ENCODE peak calls at places on chromosome 22, in eight cellular contexts. One of them, this sample, is unnamed.

GRCh38 chr22:46148336-46148735 is 2.0 kb upstream of the PPARA start:
- DNase-seq in A549: no peak
- DNase-seq in left ventricle myocardium inferior: no peak
- DNase-seq in kidney: peak
- DNase-seq in tibial nerve: no peak
- DNase-seq in AG04450: no peak
- DNase-seq in H1: no peak
- DNase-seq in IMR-90: no peak
- DNase-seq in this sample: no peak

GRCh38 chr22:44718418-44718817 is 16.4 kb downstream of the PRR5 start:
- DNase-seq in A549: no peak
- DNase-seq in left ventricle myocardium inferior: no peak
- DNase-seq in kidney: no peak
- DNase-seq in tibial nerve: no peak
- DNase-seq in AG04450: no peak
- DNase-seq in H1: no peak
- DNase-seq in IMR-90: no peak
- DNase-seq in this sample: no peak

GRCh38 chr22:32794449-32795213 is 6.9 kb upstream of the TIMP3 start:
- DNase-seq in A549: no peak
- DNase-seq in left ventricle myocardium inferior: no peak
- DNase-seq in kidney: no peak
- DNase-seq in tibial nerve: no peak
- DNase-seq in AG04450: no peak
- DNase-seq in H1: no peak
- DNase-seq in IMR-90: peak
- DNase-seq in this sample: no peak

GRCh38 chr22:17266261-17266971 is 47.2 kb upstream of the ADA2 start:
- DNase-seq in A549: no peak
- DNase-seq in left ventricle myocardium inferior: peak
- DNase-seq in kidney: peak
- DNase-seq in tibial nerve: no peak
- DNase-seq in AG04450: no peak
- DNase-seq in H1: peak
- DNase-seq in IMR-90: no peak
- DNase-seq in this sample: no peak

GRCh38 chr22:41417622-41418390 is 28.8 kb downstream of the TOB2 start:
- DNase-seq in A549: no peak
- DNase-seq in left ventricle myocardium inferior: peak
- DNase-seq in kidney: peak
- DNase-seq in tibial nerve: peak
- DNase-seq in AG04450: no peak
- DNase-seq in H1: no peak
- DNase-seq in IMR-90: no peak
- DNase-seq in this sample: no peak

GRCh38 chr22:23997092-23997491 is 8.2 kb downstream of the GSTT4 start:
- DNase-seq in A549: no peak
- DNase-seq in left ventricle myocardium inferior: no peak
- DNase-seq in kidney: no peak
- DNase-seq in tibial nerve: no peak
- DNase-seq in AG04450: no peak
- DNase-seq in H1: no peak
- DNase-seq in IMR-90: no peak
- DNase-seq in this sample: no peak

GRCh38 chr22:43921361-43921760 is 2.2 kb upstream of the PNPLA3 start:
- DNase-seq in A549: no peak
- DNase-seq in left ventricle myocardium inferior: no peak
- DNase-seq in kidney: no peak
- DNase-seq in tibial nerve: no peak
- DNase-seq in AG04450: no peak
- DNase-seq in H1: no peak
- DNase-seq in IMR-90: peak
- DNase-seq in this sample: no peak

GRCh38 chr22:23638611-23639010 is 6.5 kb upstream of the DRICH1 start:
- DNase-seq in A549: no peak
- DNase-seq in left ventricle myocardium inferior: no peak
- DNase-seq in kidney: no peak
- DNase-seq in tibial nerve: no peak
- DNase-seq in AG04450: no peak
- DNase-seq in H1: no peak
- DNase-seq in IMR-90: no peak
- DNase-seq in this sample: no peak

GRCh38 chr22:35638408-35638807 is 9.8 kb upstream of the APOL6 start:
- DNase-seq in A549: no peak
- DNase-seq in left ventricle myocardium inferior: peak
- DNase-seq in kidney: peak
- DNase-seq in tibial nerve: peak
- DNase-seq in AG04450: peak
- DNase-seq in H1: no peak
- DNase-seq in IMR-90: peak
- DNase-seq in this sample: no peak

GRCh38 chr22:43228330-43228729 is 41.4 kb upstream of the TTLL12 start:
- DNase-seq in A549: peak
- DNase-seq in left ventricle myocardium inferior: no peak
- DNase-seq in kidney: no peak
- DNase-seq in tibial nerve: no peak
- DNase-seq in AG04450: no peak
- DNase-seq in H1: peak
- DNase-seq in IMR-90: peak
- DNase-seq in this sample: no peak

GRCh38 chr22:44426981-44427380 is 71.1 kb downstream of the RTL6 start:
- DNase-seq in A549: no peak
- DNase-seq in left ventricle myocardium inferior: no peak
- DNase-seq in kidney: no peak
- DNase-seq in tibial nerve: no peak
- DNase-seq in AG04450: no peak
- DNase-seq in H1: no peak
- DNase-seq in IMR-90: no peak
- DNase-seq in this sample: no peak

GRCh38 chr22:38758276-38758945 is 2.6 kb upstream of the SUN2 start:
- DNase-seq in A549: no peak
- DNase-seq in left ventricle myocardium inferior: no peak
- DNase-seq in kidney: peak
- DNase-seq in tibial nerve: no peak
- DNase-seq in AG04450: no peak
- DNase-seq in H1: no peak
- DNase-seq in IMR-90: no peak
- DNase-seq in this sample: no peak

GRCh38 chr22:44918166-44918924 is 91.5 kb downstream of the PHF21B start:
- DNase-seq in A549: no peak
- DNase-seq in left ventricle myocardium inferior: peak
- DNase-seq in kidney: peak
- DNase-seq in tibial nerve: no peak
- DNase-seq in AG04450: no peak
- DNase-seq in H1: no peak
- DNase-seq in IMR-90: no peak
- DNase-seq in this sample: no peak

GRCh38 chr22:48488149-48488551 is 1339.5 kb downstream of the BRD1 start:
- DNase-seq in A549: no peak
- DNase-seq in left ventricle myocardium inferior: no peak
- DNase-seq in kidney: peak
- DNase-seq in tibial nerve: no peak
- DNase-seq in AG04450: no peak
- DNase-seq in H1: no peak
- DNase-seq in IMR-90: no peak
- DNase-seq in this sample: no peak

GRCh38 chr22:28978158-28978557 is 83.5 kb downstream of the C22orf31 start:
- DNase-seq in A549: peak
- DNase-seq in left ventricle myocardium inferior: peak
- DNase-seq in kidney: no peak
- DNase-seq in tibial nerve: no peak
- DNase-seq in AG04450: no peak
- DNase-seq in H1: no peak
- DNase-seq in IMR-90: peak
- DNase-seq in this sample: no peak

GRCh38 chr22:49299821-49300231 is 527.8 kb downstream of the BRD1 start:
- DNase-seq in A549: no peak
- DNase-seq in left ventricle myocardium inferior: no peak
- DNase-seq in kidney: no peak
- DNase-seq in tibial nerve: peak
- DNase-seq in AG04450: no peak
- DNase-seq in H1: peak
- DNase-seq in IMR-90: no peak
- DNase-seq in this sample: no peak

GRCh38 chr22:42376721-42377177 is 55.5 kb downstream of the NFAM1 start:
- DNase-seq in A549: no peak
- DNase-seq in left ventricle myocardium inferior: peak
- DNase-seq in kidney: peak
- DNase-seq in tibial nerve: peak
- DNase-seq in AG04450: no peak
- DNase-seq in H1: no peak
- DNase-seq in IMR-90: peak
- DNase-seq in this sample: no peak

GRCh38 chr22:21714059-21714770 is 21.4 kb downstream of the YPEL1 start:
- DNase-seq in A549: no peak
- DNase-seq in left ventricle myocardium inferior: no peak
- DNase-seq in kidney: no peak
- DNase-seq in tibial nerve: no peak
- DNase-seq in AG04450: no peak
- DNase-seq in H1: no peak
- DNase-seq in IMR-90: no peak
- DNase-seq in this sample: no peak
- H3K4me3 ChIP-seq in A549: no peak
- H3K4me3 ChIP-seq in left ventricle myocardium inferior: no peak
- H3K4me3 ChIP-seq in kidney: no peak
- H3K4me3 ChIP-seq in tibial nerve: no peak
- H3K4me3 ChIP-seq in AG04450: no peak
- H3K4me3 ChIP-seq in H1: no peak
- H3K4me3 ChIP-seq in IMR-90: no peak
- H3K4me3 ChIP-seq in this sample: no peak

DNA sequence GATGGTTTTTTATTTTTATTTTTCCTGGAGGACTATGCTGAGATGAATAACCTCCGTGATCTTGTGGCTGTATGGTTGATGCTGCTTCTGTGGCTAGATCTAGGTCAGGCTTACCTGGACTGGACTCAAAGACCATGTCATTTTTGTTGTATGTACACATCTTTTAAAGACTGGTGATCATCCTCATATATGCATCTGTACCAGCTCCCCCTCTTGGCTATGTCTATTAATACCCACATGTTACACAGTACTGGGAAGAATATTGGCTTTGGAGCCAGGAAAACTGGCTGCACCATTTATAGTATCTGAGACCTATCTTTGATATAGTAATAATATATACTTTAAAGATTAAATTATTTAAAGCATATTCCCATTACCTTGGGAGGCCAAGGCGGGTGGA is 18.4 kb upstream of the PITPNB start:
- DNase-seq in A549: no peak
- DNase-seq in left ventricle myocardium inferior: no peak
- DNase-seq in kidney: no peak
- DNase-seq in tibial nerve: no peak
- DNase-seq in AG04450: no peak
- DNase-seq in H1: no peak
- DNase-seq in IMR-90: no peak
- DNase-seq in this sample: no peak
- TF ChIP-seq CTCF in A549: no peak
- TF ChIP-seq CTCF in left ventricle myocardium inferior: no peak
- TF ChIP-seq CTCF in kidney: no peak
- TF ChIP-seq CTCF in tibial nerve: no peak
- TF ChIP-seq CTCF in AG04450: peak
- TF ChIP-seq CTCF in H1: no peak
- TF ChIP-seq CTCF in IMR-90: peak
- TF ChIP-seq CTCF in this sample: no peak

DNA sequence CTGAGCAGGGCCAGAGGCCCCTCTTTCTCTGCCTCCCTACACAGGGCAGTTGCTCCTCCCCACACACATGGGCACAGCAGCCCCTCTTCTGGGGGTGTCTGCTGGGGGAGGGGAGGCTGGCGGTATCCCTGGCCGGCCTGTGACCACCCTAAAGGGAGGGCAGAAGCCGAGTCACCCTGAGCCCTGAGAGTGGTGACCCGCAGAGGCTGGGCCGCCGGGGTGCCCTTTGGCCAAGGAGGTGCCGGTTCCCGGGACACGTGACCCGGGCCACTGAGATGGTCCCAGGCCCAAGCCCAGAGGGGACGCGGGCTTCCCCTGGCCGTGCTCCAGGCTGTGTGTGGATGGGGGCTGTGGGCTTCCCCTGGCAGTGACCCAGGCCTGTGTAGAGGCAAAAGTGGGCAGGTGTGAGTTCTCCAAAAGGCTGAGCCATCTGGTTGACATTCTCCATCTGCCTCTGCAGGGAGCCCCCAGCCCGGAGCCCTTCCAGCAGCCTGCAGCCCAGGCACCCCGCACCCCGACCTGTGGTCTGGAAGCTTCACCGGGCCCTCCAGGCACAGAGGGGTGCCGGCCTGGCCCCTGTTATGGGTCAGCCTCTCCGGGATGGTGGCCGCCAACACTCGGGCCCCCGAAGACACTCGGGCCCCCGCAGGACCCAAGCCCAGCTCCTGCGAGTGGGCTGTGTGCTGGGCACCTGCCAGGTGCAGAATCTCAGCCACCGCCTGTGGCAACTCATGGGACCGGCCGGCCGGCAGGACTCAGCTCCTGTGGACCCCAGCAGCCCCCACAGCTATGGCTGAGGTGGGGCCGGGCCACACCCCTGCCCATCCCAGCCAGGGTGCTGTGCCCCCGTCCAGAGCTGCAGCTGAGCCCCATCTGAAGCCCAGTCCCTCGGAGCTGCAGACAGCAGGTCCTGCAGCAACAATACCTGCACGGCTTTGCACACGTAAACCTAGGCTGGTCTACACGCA is 1.0 kb downstream of the ADM2 start:
- DNase-seq in A549: no peak
- DNase-seq in left ventricle myocardium inferior: no peak
- DNase-seq in kidney: peak
- DNase-seq in tibial nerve: no peak
- DNase-seq in AG04450: no peak
- DNase-seq in H1: peak
- DNase-seq in IMR-90: no peak
- DNase-seq in this sample: no peak
- H3K4me3 ChIP-seq in A549: peak
- H3K4me3 ChIP-seq in left ventricle myocardium inferior: peak
- H3K4me3 ChIP-seq in kidney: peak
- H3K4me3 ChIP-seq in tibial nerve: no peak
- H3K4me3 ChIP-seq in AG04450: peak
- H3K4me3 ChIP-seq in H1: peak
- H3K4me3 ChIP-seq in IMR-90: peak
- H3K4me3 ChIP-seq in this sample: peak

DNA sequence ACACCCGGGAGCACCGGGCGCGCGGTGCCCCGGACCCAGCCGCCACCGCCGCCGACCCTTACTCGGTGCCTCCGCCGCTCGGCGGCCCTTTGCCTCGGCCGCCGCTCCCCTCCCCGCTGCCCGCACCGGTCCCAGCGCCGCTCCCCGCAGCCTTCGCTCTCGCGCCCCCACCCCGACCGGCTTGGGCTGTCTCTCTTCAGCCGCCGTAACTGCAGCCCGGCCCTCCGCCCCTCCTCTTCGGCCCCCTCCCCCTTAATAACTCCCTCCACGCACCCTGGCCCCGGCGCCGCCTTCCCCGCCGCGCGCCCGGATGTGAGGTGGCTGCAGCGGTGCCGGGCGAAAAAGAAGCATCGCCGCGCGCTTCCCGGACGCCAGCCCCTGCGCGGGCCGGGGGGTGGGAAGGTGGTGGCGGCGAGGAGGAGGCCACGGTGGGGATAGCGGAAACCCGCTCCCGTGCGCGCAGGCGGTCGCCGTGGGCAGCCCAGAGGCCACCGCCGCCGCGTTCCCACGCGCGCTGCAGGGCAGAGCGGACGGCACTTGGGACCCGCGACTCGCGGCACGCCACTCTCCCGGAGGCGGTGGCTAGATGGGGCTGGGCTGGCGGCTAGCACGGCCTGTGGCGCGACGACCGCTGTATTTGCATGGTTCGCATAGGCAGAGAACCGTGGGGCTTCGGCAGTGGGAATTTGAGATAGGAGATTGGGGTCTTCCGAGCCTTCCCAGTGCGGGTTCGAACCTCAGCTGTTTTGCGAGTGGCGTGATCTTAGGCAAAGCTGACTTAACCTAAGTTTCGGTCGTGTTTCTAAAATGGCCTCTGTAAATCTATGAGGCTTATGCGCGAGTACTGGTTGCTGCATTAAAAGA is at the start of gene EIF4ENIF1:
- DNase-seq in A549: peak
- DNase-seq in left ventricle myocardium inferior: peak
- DNase-seq in kidney: peak
- DNase-seq in tibial nerve: peak
- DNase-seq in AG04450: peak
- DNase-seq in H1: peak
- DNase-seq in IMR-90: peak
- DNase-seq in this sample: no peak
- TF ChIP-seq CTCF in A549: no peak
- TF ChIP-seq CTCF in left ventricle myocardium inferior: no peak
- TF ChIP-seq CTCF in kidney: no peak
- TF ChIP-seq CTCF in tibial nerve: peak
- TF ChIP-seq CTCF in AG04450: no peak
- TF ChIP-seq CTCF in H1: no peak
- TF ChIP-seq CTCF in IMR-90: no peak
- TF ChIP-seq CTCF in this sample: no peak